ENCODE peak calls at places on chromosome 12, in four cellular contexts. G is EL; A is stimulated activated CD8-positive, alpha-beta memory T cell treated with anti-CD3 and anti-CD28 coated beads, Interleukin-2, amount 100 ng/mL, for 1 hour; P is heart left ventricle. S is an unnamed sample.

GRCh38 chr12:9049520-9050133 is 60.3 kb downstream of the KLRG1 start:
- DNase-seq in G (peak), A (no peak), P (no peak), S (no peak)

GRCh38 chr12:49503674-49504180 is 35.1 kb upstream of the KCNH3 start:
- DNase-seq in G (peak), A (no peak), P (no peak), S (no peak)

GRCh38 chr12:94940771-94941170 is 62.7 kb downstream of the NDUFA12 start:
- DNase-seq in G (no peak), A (no peak), P (no peak), S (no peak)

GRCh38 chr12:71731439-71732356 is 23.0 kb upstream of the RAB21 start:
- DNase-seq in G (peak), A (no peak), P (no peak), S (no peak)

GRCh38 chr12:48927261-48927660 is 2.0 kb upstream of the FKBP11 start:
- DNase-seq in G (peak), A (no peak), P (no peak), S (no peak)

GRCh38 chr12:64194333-64195149 is 27.6 kb downstream of the KICS2 start:
- DNase-seq in G (no peak), A (no peak), P (no peak), S (no peak)

GRCh38 chr12:18430425-18431048 is 169.2 kb downstream of the PIK3C2G start:
- DNase-seq in G (peak), A (no peak), P (peak), S (peak)

GRCh38 chr12:107607464-107608392 is 77.9 kb upstream of the PWP1 start:
- DNase-seq in G (peak), A (peak), P (peak), S (peak)

GRCh38 chr12:71216725-71217579 is 59.2 kb upstream of the TSPAN8 start:
- DNase-seq in G (peak), A (no peak), P (no peak), S (no peak)

GRCh38 chr12:43282106-43282505 is 269.9 kb downstream of the ADAMTS20 start:
- DNase-seq in G (peak), A (no peak), P (no peak), S (no peak)

GRCh38 chr12:65952737-65953209 is 128.5 kb downstream of the HMGA2 start:
- DNase-seq in G (peak), A (no peak), P (no peak), S (no peak)

GRCh38 chr12:121278450-121279375 is 17.8 kb downstream of the CAMKK2 start:
- DNase-seq in G (peak), A (no peak), P (no peak), S (peak)

GRCh38 chr12:89157413-89157812 is 194.9 kb downstream of the DUSP6 start:
- DNase-seq in G (no peak), A (no peak), P (no peak), S (no peak)

GRCh38 chr12:21301-22189 is 45.0 kb upstream of the IQSEC3 start:
- DNase-seq in G (no peak), A (no peak), P (no peak), S (no peak)

GRCh38 chr12:57936513-57936883 is 4.9 kb upstream of the ATP23 start:
- DNase-seq in G (no peak), A (no peak), P (no peak), S (no peak)

GRCh38 chr12:6092784-6093722 is 31.4 kb downstream of the VWF start:
- DNase-seq in G (peak), A (no peak), P (no peak), S (no peak)

GRCh38 chr12:122096591-122097149 is 18.1 kb downstream of the MLXIP start:
- DNase-seq in G (no peak), A (no peak), P (no peak), S (no peak)

GRCh38 chr12:2294651-2295475 is 242.1 kb downstream of the CACNA1C start:
- DNase-seq in G (peak), A (no peak), P (no peak), S (no peak)

GRCh38 chr12:2111816-2112215 is 59.0 kb downstream of the CACNA1C start:
- DNase-seq in G (no peak), A (no peak), P (no peak), S (no peak)

GRCh38 chr12:11969437-11970154 is 101.1 kb upstream of the BCL2L14 start:
- DNase-seq in G (no peak), A (no peak), P (no peak), S (no peak)

S was measured in ovary.